ENCODE peak calls at places on chromosomes 3 and 15, in five cellular contexts. D is uterus, Y is activated T-cell treated with anti-CD3 and anti-CD28 coated beads for 1 hour, V is ascending aorta, B is posterior cingulate gyrus. O is an unnamed sample.

GRCh38 chr3:46921871-46922271 is 44.4 kb downstream of the PTH1R start:
- DNase-seq in D (peak; percentile 8), Y (no peak), V (peak; percentile 53), B (no peak), O (no peak)

GRCh38 chr15:61879219-61879618 is 181.0 kb downstream of the VPS13C start:
- DNase-seq in D (no peak), Y (no peak), V (no peak), B (no peak), O (no peak)

GRCh38 chr3:107431298-107432012 is 54.2 kb downstream of the CCDC54 start:
- DNase-seq in D (peak; percentile 70), Y (peak; percentile 8), V (peak; percentile 90), B (peak; percentile 75), O (peak; percentile 59)

GRCh38 chr3:5840091-5840490 is 652.6 kb downstream of the EDEM1 start:
- DNase-seq in D (no peak), Y (no peak), V (no peak), B (no peak), O (no peak)

GRCh38 chr3:3089017-3089416 is 21.2 kb downstream of the IL5RA start:
- DNase-seq in D (no peak), Y (no peak), V (no peak), B (no peak), O (no peak)

GRCh38 chr3:37492977-37493471 is 318.6 kb upstream of the LRRFIP2 start:
- DNase-seq in D (no peak), Y (no peak), V (peak; percentile 79), B (no peak), O (no peak)

GRCh38 chr3:14410501-14411165 is 8.2 kb downstream of the SLC6A6 start:
- DNase-seq in D (no peak), Y (no peak), V (peak; percentile 84), B (no peak), O (peak; percentile 93)

GRCh38 chr15:37046876-37047614 is 53.3 kb downstream of the MEIS2 start:
- DNase-seq in D (no peak), Y (no peak), V (no peak), B (no peak), O (no peak)

GRCh38 chr15:89307791-89308190 is 26.8 kb downstream of the POLG start:
- DNase-seq in D (no peak), Y (no peak), V (no peak), B (no peak), O (no peak)

GRCh38 chr15:80234883-80235282 is 17.1 kb downstream of the CTXND1 start:
- DNase-seq in D (no peak), Y (peak; percentile 32), V (no peak), B (no peak), O (no peak)

GRCh38 chr15:63250312-63250965 is 27.0 kb upstream of the APH1B start:
- DNase-seq in D (no peak), Y (no peak), V (no peak), B (no peak), O (peak; percentile 99)

GRCh38 chr15:85730001-85730820 is 64.5 kb downstream of the KLHL25 start:
- DNase-seq in D (no peak), Y (no peak), V (no peak), B (no peak), O (peak; percentile 49)

GRCh38 chr3:128232421-128233180 is 79.3 kb downstream of the EEFSEC start:
- DNase-seq in D (no peak), Y (no peak), V (no peak), B (no peak), O (no peak)

GRCh38 chr15:75209289-75209676 is 7.6 kb downstream of the C15orf39 start:
- DNase-seq in D (no peak), Y (no peak), V (no peak), B (no peak), O (no peak)

GRCh38 chr3:170222647-170223541 is 670 bp downstream of the PRKCI start:
- DNase-seq in D (no peak), Y (peak; percentile 20), V (peak; percentile 75), B (no peak), O (no peak)

GRCh38 chr3:142934897-142935269 is 28.6 kb downstream of the PAQR9 start:
- DNase-seq in D (no peak), Y (no peak), V (no peak), B (no peak), O (no peak)

GRCh38 chr3:127212711-127213110 is 19.8 kb downstream of the PRR23E start:
- DNase-seq in D (no peak), Y (no peak), V (no peak), B (no peak), O (no peak)

GRCh38 chr3:187841552-187841951 is 96.3 kb upstream of the BCL6 start:
- DNase-seq in D (no peak), Y (no peak), V (no peak), B (no peak), O (peak; percentile 78)

GRCh38 chr15:57797608-57798267 is 91.2 kb downstream of the POLR2M start:
- DNase-seq in D (no peak), Y (no peak), V (no peak), B (no peak), O (no peak)

GRCh38 chr15:45402955-45403892 is 24.9 kb upstream of the GATM start:
- DNase-seq in D (peak; percentile 18), Y (peak; percentile 4), V (peak; percentile 64), B (peak; percentile 11), O (peak; percentile 22)

GRCh38 chr15:20358066-20358780 is 183.4 kb downstream of the GOLGA6L6 start:
- DNase-seq in D (no peak), Y (no peak), V (peak; percentile 62), B (peak; percentile 17), O (no peak)

GRCh38 chr3:161875483-161875882 is 378.9 kb downstream of the OTOL1 start:
- DNase-seq in D (no peak), Y (no peak), V (no peak), B (no peak), O (no peak)

GRCh38 chr3:190003730-190004129 is 117.0 kb downstream of the P3H2 start:
- DNase-seq in D (no peak), Y (no peak), V (no peak), B (no peak), O (peak; percentile 90)

GRCh38 chr15:40441736-40442531 is 1.2 kb downstream of the BAHD1 start:
- DNase-seq in D (peak; percentile 28), Y (peak; percentile 12), V (no peak), B (peak; percentile 21), O (no peak)

GRCh38 chr3:114241259-114241658 is 3.9 kb upstream of the ZNF80 start:
- DNase-seq in D (no peak), Y (no peak), V (no peak), B (no peak), O (no peak)

GRCh38 chr15:96146711-96147110 is 183.8 kb upstream of the NR2F2 start:
- DNase-seq in D (no peak), Y (no peak), V (no peak), B (no peak), O (no peak)

GRCh38 chr15:48395532-48396011 is 64.3 kb downstream of the DUT start:
- DNase-seq in D (peak; percentile 67), Y (no peak), V (peak; percentile 84), B (no peak), O (no peak)

GRCh38 chr3:188262913-188263683 is 109.1 kb downstream of the LPP start:
- DNase-seq in D (no peak), Y (no peak), V (peak; percentile 91), B (peak; percentile 60), O (peak; percentile 90)

GRCh38 chr15:22918056-22918455 is 62.1 kb downstream of the CYFIP1 start:
- DNase-seq in D (no peak), Y (no peak), V (no peak), B (no peak), O (peak; percentile 41)

O was measured in RCC 7860.